ENCODE peak calls at places on chromosomes 7 and 10, in four cellular contexts. B is putamen; C is stimulated activated CD4-positive, alpha-beta T cell treated with anti-CD3 and anti-CD28 coated beads, Interleukin-2, amount 100 ng/mL, for 48 hours; S is lower lobe of right lung. I is an unnamed sample.

GRCh38 chr7:78307892-78308291 is 509.3 kb downstream of the PHTF2 start:
- DNase-seq in B (no peak), S (no peak), C (no peak), I (no peak)

GRCh38 chr10:1151071-1152033 is 95.2 kb downstream of the WDR37 start:
- DNase-seq in B (no peak), S (no peak), C (no peak), I (no peak)

GRCh38 chr7:20412023-20412422 is 81.3 kb downstream of the ITGB8 start:
- DNase-seq in C (no peak), B (no peak), S (no peak), I (no peak)

GRCh38 chr7:76386691-76387260 is 22.7 kb downstream of the SSC4D start:
- DNase-seq in C (no peak), S (no peak), B (no peak), I (no peak)

GRCh38 chr10:127919418-127920191 is 12.7 kb downstream of the PTPRE start:
- DNase-seq in S (no peak), B (no peak), C (no peak), I (peak)

GRCh38 chr7:76165106-76165972 is 36.4 kb upstream of the SRRM3 start:
- DNase-seq in B (no peak), C (no peak), S (no peak), I (no peak)

GRCh38 chr10:97425964-97426775 is at the start of gene PGAM1:
- DNase-seq in S (peak), B (peak), C (peak), I (peak)

GRCh38 chr10:44651834-44652233 is 259.3 kb upstream of the TMEM72 start:
- DNase-seq in C (no peak), S (no peak), B (no peak), I (no peak)

GRCh38 chr10:100774223-100774622 is 28.8 kb downstream of the PAX2 start:
- DNase-seq in B (no peak), S (no peak), C (no peak), I (no peak)

GRCh38 chr10:90458571-90458970 is 399.3 kb downstream of the HTR7 start:
- DNase-seq in B (no peak), C (no peak), S (no peak), I (no peak)

GRCh38 chr10:132175907-132176581 is 10.7 kb upstream of the DPYSL4 start:
- DNase-seq in B (peak), S (no peak), C (no peak), I (peak)